ENCODE peak calls at places on chromosomes 6 and 20, in five cellular contexts. One of them, this sample, is unnamed.

GRCh38 chr20:31890646-31891045 is 20.2 kb downstream of the TTLL9 start:
- DNase-seq in ovary: no peak
- DNase-seq in AML-193: no peak
- DNase-seq in hypothalamus: no peak
- DNase-seq in psoas muscle: no peak
- DNase-seq in this sample: no peak

GRCh38 chr20:57420571-57421257 is 29.5 kb downstream of the RBM38 start:
- DNase-seq in ovary: no peak
- DNase-seq in AML-193: no peak
- DNase-seq in hypothalamus: no peak
- DNase-seq in psoas muscle: peak
- DNase-seq in this sample: no peak

GRCh38 chr6:85464260-85464644 is 14.4 kb downstream of the NT5E start:
- DNase-seq in ovary: no peak
- DNase-seq in AML-193: peak
- DNase-seq in hypothalamus: peak
- DNase-seq in psoas muscle: no peak
- DNase-seq in this sample: peak

GRCh38 chr6:101761124-101761601 is 367.7 kb downstream of the GRIK2 start:
- DNase-seq in ovary: no peak
- DNase-seq in AML-193: peak
- DNase-seq in hypothalamus: no peak
- DNase-seq in psoas muscle: no peak
- DNase-seq in this sample: peak

GRCh38 chr20:46791722-46792416 is 82.4 kb downstream of the SLC2A10 start:
- DNase-seq in ovary: no peak
- DNase-seq in AML-193: no peak
- DNase-seq in hypothalamus: no peak
- DNase-seq in psoas muscle: no peak
- DNase-seq in this sample: no peak

GRCh38 chr6:160455484-160456213 is 107.5 kb downstream of the SLC22A3 start:
- DNase-seq in ovary: peak
- DNase-seq in AML-193: peak
- DNase-seq in hypothalamus: peak
- DNase-seq in psoas muscle: peak
- DNase-seq in this sample: peak

GRCh38 chr20:45350217-45350616 is 2.0 kb upstream of the SDC4 start:
- DNase-seq in ovary: no peak
- DNase-seq in AML-193: no peak
- DNase-seq in hypothalamus: no peak
- DNase-seq in psoas muscle: no peak
- DNase-seq in this sample: no peak

GRCh38 chr6:24740861-24741260 is 21.9 kb upstream of the C6orf62 start:
- DNase-seq in ovary: no peak
- DNase-seq in AML-193: no peak
- DNase-seq in hypothalamus: no peak
- DNase-seq in psoas muscle: no peak
- DNase-seq in this sample: no peak

GRCh38 chr6:56091159-56091869 is 156.1 kb downstream of the COL21A1 start:
- DNase-seq in ovary: no peak
- DNase-seq in AML-193: peak
- DNase-seq in hypothalamus: no peak
- DNase-seq in psoas muscle: no peak
- DNase-seq in this sample: peak

GRCh38 chr6:158042245-158042798 is 60.7 kb downstream of the SYNJ2 start:
- DNase-seq in ovary: peak
- DNase-seq in AML-193: no peak
- DNase-seq in hypothalamus: no peak
- DNase-seq in psoas muscle: peak
- DNase-seq in this sample: no peak

GRCh38 chr6:128710305-128710704 is 172.6 kb upstream of the LAMA2 start:
- DNase-seq in ovary: no peak
- DNase-seq in AML-193: no peak
- DNase-seq in hypothalamus: no peak
- DNase-seq in psoas muscle: no peak
- DNase-seq in this sample: no peak

GRCh38 chr6:163356324-163356723 is 58.2 kb upstream of the QKI start:
- DNase-seq in ovary: no peak
- DNase-seq in AML-193: no peak
- DNase-seq in hypothalamus: peak
- DNase-seq in psoas muscle: peak
- DNase-seq in this sample: peak

GRCh38 chr6:46521464-46521971 is 30.3 kb upstream of the RCAN2 start:
- DNase-seq in ovary: no peak
- DNase-seq in AML-193: no peak
- DNase-seq in hypothalamus: no peak
- DNase-seq in psoas muscle: no peak
- DNase-seq in this sample: no peak

GRCh38 chr20:63177134-63177784 is 38.7 kb downstream of the YTHDF1 start:
- DNase-seq in ovary: no peak
- DNase-seq in AML-193: no peak
- DNase-seq in hypothalamus: no peak
- DNase-seq in psoas muscle: peak
- DNase-seq in this sample: no peak

GRCh38 chr20:36854343-36855240 is 21.3 kb upstream of the TLDC2 start:
- DNase-seq in ovary: no peak
- DNase-seq in AML-193: no peak
- DNase-seq in hypothalamus: no peak
- DNase-seq in psoas muscle: peak
- DNase-seq in this sample: no peak

GRCh38 chr6:79257381-79258205 is 23.1 kb upstream of the HMGN3 start:
- DNase-seq in ovary: no peak
- DNase-seq in AML-193: no peak
- DNase-seq in hypothalamus: no peak
- DNase-seq in psoas muscle: no peak
- DNase-seq in this sample: no peak